ENCODE peak calls at places on chromosome 5, in five cellular contexts. R is A549, J is left ventricle myocardium inferior, A is tibial nerve, N is psoas muscle. L is an unnamed sample. For H3K4me1 and H3K9me3, the result is how much of the 10 kb centered on the place peaks cover.

GRCh38 chr5:1208221-1208742 is 6.9 kb downstream of the SLC6A19 start:
- DNase-seq in R (no peak), J (no peak), A (no peak), N (no peak), L (no peak)

GRCh38 chr5:17990168-17990567 is 355.9 kb downstream of the TAF11L14 start:
- DNase-seq in R (no peak), J (no peak), A (no peak), N (no peak), L (no peak)

GRCh38 chr5:172919525-172920446 is 39.4 kb upstream of the RPL26L1 start:
- DNase-seq in R (no peak), J (peak), A (no peak), N (no peak), L (no peak)

GRCh38 chr5:69368458-69369368 is 607 bp downstream of the AK6 start:
- DNase-seq in R (peak), J (no peak), A (no peak), N (no peak), L (no peak)

GRCh38 chr5:108615216-108615615 is 132.5 kb upstream of the FER start:
- DNase-seq in R (no peak), J (no peak), A (no peak), N (no peak), L (no peak)

GRCh38 chr5:75341934-75342333 is 4.9 kb downstream of the HMGCR start:
- DNase-seq in R (no peak), J (no peak), A (no peak), N (no peak), L (no peak)

GRCh38 chr5:146340260-146341081 is 1.8 kb downstream of the POU4F3 start:
- DNase-seq in R (no peak), J (peak), A (peak), N (peak), L (peak)

GRCh38 chr5:86329318-86329717 is 288.4 kb upstream of the COX7C start:
- DNase-seq in R (no peak), J (no peak), A (no peak), N (no peak), L (no peak)

GRCh38 chr5:848671-849111 is 2.1 kb downstream of the ZDHHC11 start:
- DNase-seq in R (no peak), J (peak), A (no peak), N (peak), L (peak)

GRCh38 chr5:139569276-139569955 is 8.3 kb downstream of the UBE2D2 start:
- DNase-seq in R (no peak), J (no peak), A (no peak), N (no peak), L (no peak)

GRCh38 chr5:124920909-124921666 is 174.6 kb upstream of the ZNF608 start:
- DNase-seq in R (no peak), J (no peak), A (no peak), N (no peak), L (no peak)

GRCh38 chr5:9947231-9947693 is 302.4 kb downstream of the ATPSCKMT start:
- DNase-seq in R (no peak), J (no peak), A (no peak), N (no peak), L (no peak)

GRCh38 chr5:12217039-12217438 is 312.8 kb upstream of the CTNND2 start:
- DNase-seq in R (no peak), J (no peak), A (no peak), N (no peak), L (no peak)

GRCh38 chr5:98631311-98632054 is 142.0 kb upstream of the RGMB start:
- DNase-seq in R (no peak), J (no peak), A (no peak), N (no peak), L (no peak)

GRCh38 chr5:132090107-132090506 is 16.5 kb downstream of the CSF2 start:
- DNase-seq in R (no peak), J (no peak), A (no peak), N (no peak), L (no peak)

GRCh38 chr5:141360685-141361084 is 891 bp downstream of the PCDHGB2 start:
- DNase-seq in R (no peak), J (no peak), A (no peak), N (no peak), L (no peak)

GRCh38 chr5:60687927-60688720 is 11.8 kb downstream of the DEPDC1B start:
- DNase-seq in R (peak), J (no peak), A (no peak), N (no peak), L (no peak)

GRCh38 chr5:21452429-21452828 is 1400.7 kb downstream of the CDH12 start:
- DNase-seq in R (no peak), J (no peak), A (no peak), N (no peak), L (no peak)

GRCh38 chr5:159133041-159133741 is 33.5 kb upstream of the EBF1 start:
- DNase-seq in R (peak), J (no peak), A (no peak), N (no peak), L (no peak)

GRCh38 chr5:180494510-180495181 is 467 bp downstream of the CNOT6 start:
- DNase-seq in R (peak), J (peak), A (no peak), N (peak), L (peak)

GRCh38 chr5:129631946-129632345 is 115.9 kb upstream of the MINAR2 start:
- DNase-seq in R (no peak), J (no peak), A (no peak), N (no peak), L (no peak)

GRCh38 chr5:17340816-17341215 is 123.4 kb downstream of the BASP1 start:
- DNase-seq in R (no peak), J (no peak), A (no peak), N (no peak), L (no peak)

GRCh38 chr5:150285114-150285513 is 4.5 kb downstream of the CAMK2A start:
- DNase-seq in R (no peak), J (no peak), A (no peak), N (no peak), L (no peak)

GRCh38 chr5:144697847-144698262 is 527.2 kb downstream of the KCTD16 start:
- DNase-seq in R (no peak), J (no peak), A (no peak), N (no peak), L (no peak)

GRCh38 chr5:158140120-158140778 is 281.3 kb upstream of the CLINT1 start:
- DNase-seq in R (no peak), J (peak), A (peak), N (peak), L (no peak)

GRCh38 chr5:44875661-44876250 is 67.0 kb downstream of the MRPS30 start:
- DNase-seq in R (peak), J (no peak), A (no peak), N (no peak), L (no peak)

GRCh38 chr5:75616961-75617660 is 5.9 kb downstream of the ANKDD1B start:
- DNase-seq in R (no peak), J (no peak), A (no peak), N (no peak), L (no peak)

GRCh38 chr5:38883842-38884241 is 38.0 kb downstream of the OSMR start:
- DNase-seq in R (no peak), J (no peak), A (no peak), N (no peak), L (no peak)

GRCh38 chr5:8907168-8907868 is 638.6 kb downstream of the SEMA5A start:
- DNase-seq in R (no peak), J (no peak), A (no peak), N (no peak), L (no peak)

GRCh38 chr5:139752506-139753350 is 42.9 kb upstream of the PSD2 start:
- DNase-seq in R (no peak), J (no peak), A (no peak), N (no peak), L (no peak)

GRCh38 chr5:82720213-82720612 is 357.0 kb downstream of the TMEM167A start:
- DNase-seq in R (no peak), J (no peak), A (no peak), N (no peak), L (no peak)

GRCh38 chr5:170221319-170221718 is 11.5 kb upstream of the C5orf58 start:
- DNase-seq in R (no peak), J (no peak), A (no peak), N (no peak), L (no peak)

GRCh38 chr5:107840161-107840560 is 169.4 kb upstream of the EFNA5 start:
- DNase-seq in R (no peak), J (no peak), A (no peak), N (no peak), L (no peak)

GRCh38 chr5:42745426-42745825 is 11.2 kb upstream of the CCDC152 start:
- DNase-seq in R (no peak), J (no peak), A (no peak), N (no peak), L (no peak)

DNA sequence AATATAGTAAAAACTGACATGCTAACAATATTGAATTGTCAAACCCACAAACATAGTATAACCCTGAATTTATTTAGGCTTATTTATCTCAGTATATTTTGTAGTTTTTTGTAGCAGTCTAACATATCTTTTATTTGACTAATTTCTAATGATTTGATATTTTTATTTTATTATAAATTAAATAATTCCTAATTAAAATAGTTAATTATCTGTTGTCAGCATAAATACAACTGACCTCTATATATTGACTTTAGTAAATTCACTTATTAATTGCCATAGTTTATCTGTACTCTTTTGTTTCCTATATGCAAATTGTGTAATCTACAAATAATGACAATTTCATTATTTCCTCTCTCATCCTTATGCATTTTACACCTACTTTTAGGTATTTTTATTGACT is 215.1 kb upstream of the KIF2A start:
- DNase-seq in R (no peak), J (no peak), A (no peak), N (no peak), L (no peak)
- H3K4me3 ChIP-seq in R (no peak), J (no peak), A (no peak), N (no peak), L (no peak)

GRCh38 chr5:14217587-14217986 is 74.4 kb downstream of the TRIO start:
- DNase-seq in R (no peak), J (peak), A (no peak), N (no peak), L (peak)
- H3K4me1 ChIP-seq in R (half or more), J (half or more), A (under half), N (half or more), L (half or more)

GRCh38 chr5:166165600-166165999 is 2125.8 kb upstream of the WWC1 start:
- DNase-seq in R (no peak), J (no peak), A (no peak), N (no peak), L (no peak)

GRCh38 chr5:166164211-166164610 is 2127.2 kb upstream of the WWC1 start:
- DNase-seq in R (no peak), J (no peak), A (no peak), N (no peak), L (no peak)

GRCh38 chr5:166166071-166166470 is 2125.4 kb upstream of the WWC1 start:
- DNase-seq in R (no peak), J (no peak), A (no peak), N (no peak), L (no peak)
- H3K9me3 ChIP-seq in R (under half), J (under half), A (under half), N (under half), L (under half)

DNA sequence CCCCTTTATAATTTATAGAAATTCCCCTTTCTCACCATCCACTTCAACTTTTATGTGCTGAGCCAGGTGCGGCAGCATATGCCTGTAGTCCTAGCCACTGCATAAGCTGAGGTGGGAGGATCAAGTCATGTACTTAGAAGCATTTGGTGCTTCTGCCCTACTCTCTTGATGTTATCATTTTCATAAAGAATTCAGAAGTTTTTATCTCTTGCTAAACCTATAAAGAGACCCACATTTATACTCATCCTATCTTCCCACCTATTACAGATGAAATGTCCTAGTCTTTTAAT is 18.5 kb downstream of the HMMR start:
- DNase-seq in R (no peak), J (no peak), A (no peak), N (no peak), L (no peak)
- H3K4me3 ChIP-seq in R (no peak), J (no peak), A (no peak), N (no peak), L (no peak)

GRCh38 chr5:68032240-68032762 is 183.3 kb upstream of the PIK3R1 start:
- DNase-seq in R (no peak), J (no peak), A (no peak), N (no peak), L (no peak)
- H3K4me1 ChIP-seq in R (under half), J (under half), A (under half), N (under half), L (under half)

DNA sequence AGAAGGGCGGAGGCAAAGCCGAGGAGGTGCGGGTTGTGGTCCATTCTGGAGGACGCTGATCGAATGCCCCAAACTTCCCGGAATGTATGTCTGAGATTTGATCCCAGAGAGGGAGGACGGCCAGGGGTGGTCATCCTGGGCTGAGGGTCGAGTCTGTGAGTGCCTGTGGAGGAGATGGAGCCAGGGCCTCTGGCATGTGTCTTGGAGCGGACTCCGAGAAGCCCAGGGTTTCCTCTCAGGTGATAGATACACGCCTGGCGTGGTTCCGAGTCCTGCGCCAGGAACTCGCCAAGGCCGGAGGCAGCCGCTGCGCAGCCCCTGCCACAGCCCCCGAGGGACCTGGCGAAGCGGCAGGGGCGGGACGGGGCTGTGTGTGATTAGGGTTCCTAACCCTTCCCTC is 363 bp downstream of the ZNF454 start:
- DNase-seq in R (no peak), J (peak), A (no peak), N (no peak), L (no peak)
- H3K9me3 ChIP-seq in R (under half), J (half or more), A (under half), N (under half), L (under half)

GRCh38 chr5:123398058-123398728 is 25.0 kb downstream of the CEP120 start:
- DNase-seq in R (no peak), J (no peak), A (no peak), N (no peak), L (no peak)
- H3K4me3 ChIP-seq in R (no peak), J (no peak), A (no peak), N (no peak), L (no peak)

GRCh38 chr5:143448518-143448917 is 45.0 kb upstream of the NR3C1 start:
- DNase-seq in R (no peak), J (no peak), A (no peak), N (no peak), L (no peak)

GRCh38 chr5:143446535-143447226 is 43.2 kb upstream of the NR3C1 start:
- DNase-seq in R (no peak), J (no peak), A (no peak), N (no peak), L (no peak)

GRCh38 chr5:143453722-143454121 is 50.2 kb upstream of the NR3C1 start:
- DNase-seq in R (no peak), J (no peak), A (no peak), N (no peak), L (no peak)

GRCh38 chr5:143447983-143448382 is 44.5 kb upstream of the NR3C1 start:
- DNase-seq in R (no peak), J (no peak), A (no peak), N (no peak), L (no peak)

DNA sequence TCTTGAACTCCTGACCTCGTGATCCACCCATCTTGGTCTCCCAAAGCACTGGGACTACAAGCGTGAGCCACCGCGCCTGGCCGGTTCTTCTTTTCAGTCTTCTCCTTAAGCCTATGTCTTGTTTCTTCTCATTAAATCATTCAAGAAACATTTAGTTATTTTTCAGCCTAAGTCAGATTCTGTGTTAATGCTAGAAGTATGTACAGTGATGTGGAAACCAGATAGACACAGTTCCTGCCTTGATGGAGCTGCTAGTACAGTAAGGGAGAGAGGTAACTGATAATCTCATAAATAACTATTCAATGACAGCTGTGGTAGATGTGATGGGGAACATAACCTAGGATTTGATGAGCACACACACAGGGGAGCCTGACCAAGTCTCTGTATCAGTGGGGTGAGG is 46.3 kb upstream of the NR3C1 start:
- DNase-seq in R (no peak), J (no peak), A (no peak), N (no peak), L (no peak)
- H3K4me1 ChIP-seq in R (under half), J (under half), A (under half), N (under half), L (under half)